ENCODE peak calls at places on chromosomes 1 and 21, in eight cellular contexts. R is activated CD4-positive, alpha-beta T cell treated with anti-CD3 and anti-CD28 coated beads, Interleukin-2, amount 10 ng/mL, durations not matched to agents 24 days and 14 days; W is Calu3; P is EH; H is BJ; C is activated T-cell treated with anti-CD3 and anti-CD28 coated beads for 48 hours; Q is MCF 10A; D is prostate gland. U is an unnamed sample.

GRCh38 chr21:23541571-23541970 is 2065.7 kb downstream of the MRPL39 start:
- DNase-seq in R (no peak), C (no peak), Q (peak; percentile 9), P (no peak), H (no peak), W (no peak), D (no peak), U (no peak)

GRCh38 chr1:52925571-52926005 is 1.5 kb upstream of the SCP2 start:
- DNase-seq in W (no peak), R (no peak), D (no peak), Q (peak; percentile 36), H (no peak), C (no peak), P (no peak), U (no peak)

GRCh38 chr1:206736878-206737728 is 33.5 kb upstream of the IL19 start:
- DNase-seq in D (no peak), H (no peak), R (peak; percentile 80), W (no peak), C (no peak), P (no peak), Q (no peak), U (no peak)

GRCh38 chr1:234776875-234777849 is 167.2 kb upstream of the IRF2BP2 start:
- DNase-seq in R (peak; percentile 56), Q (no peak), C (no peak), W (no peak), P (no peak), D (no peak), H (no peak), U (no peak)

GRCh38 chr21:14742119-14742518 is 196.0 kb upstream of the SAMSN1 start:
- DNase-seq in D (no peak), W (no peak), Q (no peak), R (no peak), P (no peak), C (no peak), H (no peak), U (no peak)

GRCh38 chr21:44931501-44932365 is 8.1 kb upstream of the SLX9 start:
- DNase-seq in Q (no peak), P (no peak), H (no peak), W (no peak), C (no peak), D (no peak), R (peak; percentile 72), U (no peak)

GRCh38 chr21:45916011-45916840 is 65.3 kb upstream of the COL6A1 start:
- DNase-seq in P (no peak), Q (no peak), R (no peak), H (no peak), C (no peak), W (no peak), D (no peak), U (no peak)

GRCh38 chr1:1462318-1462966 is 9.1 kb upstream of the ATAD3B start:
- DNase-seq in Q (no peak), H (peak; percentile 3), D (peak; percentile 41), P (peak; percentile 32), W (no peak), R (peak; percentile 63), C (no peak), U (no peak)

GRCh38 chr21:29334717-29335428 is 36.2 kb downstream of the BACH1 start:
- DNase-seq in D (no peak), P (peak; percentile 56), H (no peak), C (no peak), W (no peak), R (no peak), Q (peak; percentile 76), U (no peak)

GRCh38 chr21:17636711-17637110 is 24.0 kb upstream of the BTG3 start:
- DNase-seq in C (no peak), P (no peak), D (no peak), H (no peak), W (no peak), R (no peak), Q (peak; percentile 4), U (no peak)

GRCh38 chr1:165645654-165646366 is 14.8 kb downstream of the MGST3 start:
- DNase-seq in P (no peak), C (no peak), W (peak; percentile 83), R (peak; percentile 60), H (no peak), D (no peak), Q (peak; percentile 42), U (no peak)

GRCh38 chr1:167707942-167708341 is 13.8 kb upstream of the MPZL1 start:
- DNase-seq in W (no peak), D (no peak), P (no peak), R (no peak), C (no peak), H (no peak), Q (peak; percentile 66), U (no peak)

GRCh38 chr1:234924450-234925355 is 203.9 kb downstream of the TOMM20 start:
- DNase-seq in W (no peak), D (no peak), R (no peak), P (no peak), H (no peak), C (no peak), Q (no peak), U (no peak)

U was measured in iPS DF 6.9.